ENCODE peak calls at places on chromosomes 16 and 17, in six cellular contexts. T is erythroblast; A is NCI-H1930; W is memory B cell; V is GM12865; Q is stimulated activated effector memory CD8-positive, alpha-beta T cell treated with anti-CD3 and anti-CD28 coated beads, Interleukin-12 subunit alpha, Interleukin-12 subunit beta, amount 100 ng/mL, for 72 hours. Y is an unnamed sample.
A peak's percentile ranks its signal among the peaks of the same experiment; 100 is the strongest.

GRCh38 chr17:46901291-46901690 is 21.7 kb upstream of the GOSR2 start:
- DNase-seq in T (no peak), A (no peak), W (no peak), V (no peak), Q (no peak), Y (no peak)

GRCh38 chr17:32206816-32207215 is 58.8 kb upstream of the RHBDL3 start:
- DNase-seq in T (no peak), A (no peak), W (no peak), V (no peak), Q (no peak), Y (no peak)

GRCh38 chr17:82639628-82640027 is 8.6 kb downstream of the WDR45B start:
- DNase-seq in T (no peak), A (no peak), W (no peak), V (no peak), Q (no peak), Y (no peak)

GRCh38 chr17:15456972-15457722 is 10.3 kb downstream of the CDRT4 start:
- DNase-seq in T (no peak), A (no peak), W (no peak), V (no peak), Q (no peak), Y (no peak)

GRCh38 chr17:76145231-76146052 is 4.4 kb upstream of the FOXJ1 start:
- DNase-seq in T (no peak), A (no peak), W (no peak), V (peak; percentile 57), Q (no peak), Y (no peak)

GRCh38 chr16:89331371-89332109 is 114.0 kb downstream of the ZNF778 start:
- DNase-seq in T (no peak), A (no peak), W (no peak), V (no peak), Q (no peak), Y (no peak)

GRCh38 chr16:11310997-11311561 is 29.9 kb upstream of the PRM1 start:
- DNase-seq in T (no peak), A (no peak), W (peak; percentile 52), V (peak; percentile 93), Q (peak; percentile 80), Y (no peak)

GRCh38 chr17:63356275-63356905 is 89.7 kb downstream of the CYB561 start:
- DNase-seq in T (no peak), A (no peak), W (no peak), V (no peak), Q (no peak), Y (no peak)

GRCh38 chr17:15453246-15453645 is 14.2 kb downstream of the CDRT4 start:
- DNase-seq in T (no peak), A (no peak), W (no peak), V (no peak), Q (no peak), Y (no peak)

GRCh38 chr16:31568577-31569359 is 41.1 kb downstream of the AHSP start:
- DNase-seq in T (peak; percentile 73), A (peak; percentile 15), W (no peak), V (no peak), Q (no peak), Y (no peak)

GRCh38 chr16:65249768-65250167 is 127.9 kb upstream of the CDH11 start:
- DNase-seq in T (no peak), A (no peak), W (no peak), V (no peak), Q (no peak), Y (no peak)

GRCh38 chr17:59762022-59762825 is 54.8 kb downstream of the VMP1 start:
- DNase-seq in T (no peak), A (no peak), W (no peak), V (peak; percentile 24), Q (no peak), Y (no peak)

GRCh38 chr17:76519048-76519614 is 17.9 kb upstream of the RHBDF2 start:
- DNase-seq in T (no peak), A (no peak), W (no peak), V (no peak), Q (no peak), Y (no peak)

GRCh38 chr16:11370084-11370931 is 25.0 kb downstream of the RMI2 start:
- DNase-seq in T (no peak), A (no peak), W (peak; percentile 56), V (peak; percentile 71), Q (no peak), Y (no peak)

GRCh38 chr16:53429221-53429943 is 4.9 kb upstream of the RBL2 start:
- DNase-seq in T (peak; percentile 49), A (no peak), W (no peak), V (no peak), Q (peak; percentile 22), Y (no peak)

GRCh38 chr16:13305019-13305755 is 403.8 kb downstream of the SHISA9 start:
- DNase-seq in T (no peak), A (no peak), W (no peak), V (peak; percentile 38), Q (no peak), Y (no peak)